ENCODE peak calls at places on chromosomes 13 and 19, in five cellular contexts. One of them, this sample, is unnamed.

GRCh38 chr19:38913958-38914357 is 2.0 kb upstream of the CCER2 start:
- DNase-seq in HFFc6: no peak
- DNase-seq in IMR-90: no peak
- DNase-seq in nephron progenitor cell: no peak
- DNase-seq in AG09319: no peak
- DNase-seq in this sample: no peak

GRCh38 chr19:8334458-8335342 is 8.4 kb downstream of the KANK3 start:
- DNase-seq in IMR-90: peak
- DNase-seq in nephron progenitor cell: peak
- DNase-seq in HFFc6: no peak
- DNase-seq in AG09319: no peak
- DNase-seq in this sample: peak

GRCh38 chr13:40350283-40350992 is 316.0 kb downstream of the FOXO1 start:
- DNase-seq in IMR-90: no peak
- DNase-seq in nephron progenitor cell: no peak
- DNase-seq in AG09319: no peak
- DNase-seq in HFFc6: no peak
- DNase-seq in this sample: peak

GRCh38 chr19:17202249-17202648 is 12.9 kb upstream of the USE1 start:
- DNase-seq in HFFc6: no peak
- DNase-seq in IMR-90: no peak
- DNase-seq in nephron progenitor cell: no peak
- DNase-seq in AG09319: no peak
- DNase-seq in this sample: peak

GRCh38 chr19:16920816-16921529 is 32.2 kb downstream of the F2RL3 start:
- DNase-seq in IMR-90: peak
- DNase-seq in nephron progenitor cell: no peak
- DNase-seq in HFFc6: peak
- DNase-seq in AG09319: no peak
- DNase-seq in this sample: peak

GRCh38 chr13:53174550-53174949 is 145.9 kb downstream of the OLFM4 start:
- DNase-seq in HFFc6: no peak
- DNase-seq in nephron progenitor cell: no peak
- DNase-seq in IMR-90: no peak
- DNase-seq in AG09319: no peak
- DNase-seq in this sample: peak

GRCh38 chr13:33999830-34000605 is 182.1 kb downstream of the RFC3 start:
- DNase-seq in IMR-90: no peak
- DNase-seq in AG09319: no peak
- DNase-seq in HFFc6: no peak
- DNase-seq in nephron progenitor cell: no peak
- DNase-seq in this sample: no peak

GRCh38 chr19:32642771-32643170 is 32.2 kb downstream of the ANKRD27 start:
- DNase-seq in HFFc6: no peak
- DNase-seq in nephron progenitor cell: no peak
- DNase-seq in AG09319: no peak
- DNase-seq in IMR-90: no peak
- DNase-seq in this sample: no peak

GRCh38 chr19:58040751-58041525 is 7.1 kb downstream of the ZSCAN1 start:
- DNase-seq in AG09319: no peak
- DNase-seq in HFFc6: no peak
- DNase-seq in IMR-90: no peak
- DNase-seq in nephron progenitor cell: no peak
- DNase-seq in this sample: no peak

GRCh38 chr19:31348416-31349159 is 648 bp downstream of the TSHZ3 start:
- DNase-seq in IMR-90: no peak
- DNase-seq in nephron progenitor cell: peak
- DNase-seq in AG09319: no peak
- DNase-seq in HFFc6: no peak
- DNase-seq in this sample: no peak

GRCh38 chr13:110103479-110103878 is 203.5 kb downstream of the COL4A1 start:
- DNase-seq in HFFc6: no peak
- DNase-seq in nephron progenitor cell: no peak
- DNase-seq in AG09319: no peak
- DNase-seq in IMR-90: no peak
- DNase-seq in this sample: no peak

GRCh38 chr19:35348909-35349611 is 1.4 kb downstream of the FFAR1 start:
- DNase-seq in nephron progenitor cell: no peak
- DNase-seq in IMR-90: no peak
- DNase-seq in HFFc6: no peak
- DNase-seq in AG09319: no peak
- DNase-seq in this sample: no peak

GRCh38 chr13:50015750-50016149 is 506 bp downstream of the KCNRG start:
- DNase-seq in HFFc6: no peak
- DNase-seq in AG09319: no peak
- DNase-seq in nephron progenitor cell: no peak
- DNase-seq in IMR-90: no peak
- DNase-seq in this sample: no peak

GRCh38 chr19:43438291-43439162 is 23.8 kb downstream of the TEX101 start:
- DNase-seq in AG09319: peak
- DNase-seq in nephron progenitor cell: no peak
- DNase-seq in HFFc6: peak
- DNase-seq in IMR-90: peak
- DNase-seq in this sample: peak

GRCh38 chr19:19530423-19530804 is 1.7 kb downstream of the YJEFN3 start:
- DNase-seq in AG09319: no peak
- DNase-seq in HFFc6: no peak
- DNase-seq in nephron progenitor cell: no peak
- DNase-seq in IMR-90: peak
- DNase-seq in this sample: no peak

GRCh38 chr19:47549341-47549768 is 23.6 kb downstream of the ZNF541 start:
- DNase-seq in HFFc6: no peak
- DNase-seq in AG09319: no peak
- DNase-seq in nephron progenitor cell: no peak
- DNase-seq in IMR-90: no peak
- DNase-seq in this sample: no peak

GRCh38 chr13:109776575-109776974 is 9.8 kb downstream of the IRS2 start:
- DNase-seq in HFFc6: no peak
- DNase-seq in IMR-90: peak
- DNase-seq in AG09319: no peak
- DNase-seq in nephron progenitor cell: no peak
- DNase-seq in this sample: no peak

GRCh38 chr13:57996717-57997116 is 365.2 kb downstream of the PCDH17 start:
- DNase-seq in HFFc6: no peak
- DNase-seq in AG09319: no peak
- DNase-seq in IMR-90: no peak
- DNase-seq in nephron progenitor cell: no peak
- DNase-seq in this sample: peak

GRCh38 chr13:40433577-40433976 is 232.9 kb downstream of the FOXO1 start:
- DNase-seq in nephron progenitor cell: no peak
- DNase-seq in AG09319: no peak
- DNase-seq in IMR-90: no peak
- DNase-seq in HFFc6: no peak
- DNase-seq in this sample: no peak

GRCh38 chr13:36822786-36823185 is 3.8 kb downstream of the RFXAP start:
- DNase-seq in nephron progenitor cell: no peak
- DNase-seq in AG09319: no peak
- DNase-seq in IMR-90: peak
- DNase-seq in HFFc6: no peak
- DNase-seq in this sample: no peak

GRCh38 chr19:44869728-44870470 is 21.2 kb upstream of the TOMM40 start:
- DNase-seq in AG09319: no peak
- DNase-seq in nephron progenitor cell: no peak
- DNase-seq in IMR-90: peak
- DNase-seq in HFFc6: no peak
- DNase-seq in this sample: no peak

GRCh38 chr13:37788346-37788745 is 81.2 kb downstream of the TRPC4 start:
- DNase-seq in AG09319: no peak
- DNase-seq in HFFc6: no peak
- DNase-seq in nephron progenitor cell: no peak
- DNase-seq in IMR-90: no peak
- DNase-seq in this sample: no peak

GRCh38 chr19:54461201-54462071 is 2.1 kb downstream of the LENG9 start:
- DNase-seq in IMR-90: peak
- DNase-seq in nephron progenitor cell: no peak
- DNase-seq in HFFc6: no peak
- DNase-seq in AG09319: no peak
- DNase-seq in this sample: no peak

GRCh38 chr19:34577056-34577455 is 95.5 kb downstream of the WTIP start:
- DNase-seq in IMR-90: no peak
- DNase-seq in HFFc6: no peak
- DNase-seq in AG09319: no peak
- DNase-seq in nephron progenitor cell: no peak
- DNase-seq in this sample: no peak

GRCh38 chr13:46753917-46754316 is 43.0 kb downstream of the ESD start:
- DNase-seq in IMR-90: no peak
- DNase-seq in AG09319: no peak
- DNase-seq in nephron progenitor cell: no peak
- DNase-seq in HFFc6: no peak
- DNase-seq in this sample: no peak

GRCh38 chr13:36718686-36719085 is 44.9 kb downstream of the SERTM1 start:
- DNase-seq in IMR-90: no peak
- DNase-seq in AG09319: no peak
- DNase-seq in HFFc6: no peak
- DNase-seq in nephron progenitor cell: no peak
- DNase-seq in this sample: peak

GRCh38 chr13:73521291-73521626 is 462.5 kb downstream of the KLF5 start:
- DNase-seq in nephron progenitor cell: no peak
- DNase-seq in AG09319: no peak
- DNase-seq in HFFc6: no peak
- DNase-seq in IMR-90: no peak
- DNase-seq in this sample: no peak

GRCh38 chr19:41785653-41786052 is 10.7 kb upstream of the CEACAM3 start:
- DNase-seq in HFFc6: peak
- DNase-seq in AG09319: peak
- DNase-seq in nephron progenitor cell: peak
- DNase-seq in IMR-90: peak
- DNase-seq in this sample: peak

GRCh38 chr13:52892925-52893324 is 44.5 kb upstream of the PCDH8 start:
- DNase-seq in IMR-90: no peak
- DNase-seq in nephron progenitor cell: no peak
- DNase-seq in HFFc6: no peak
- DNase-seq in AG09319: no peak
- DNase-seq in this sample: peak

GRCh38 chr13:20191311-20191901 is 1.3 kb downstream of the GJB2 start:
- DNase-seq in IMR-90: no peak
- DNase-seq in nephron progenitor cell: no peak
- DNase-seq in AG09319: no peak
- DNase-seq in HFFc6: no peak
- DNase-seq in this sample: peak

GRCh38 chr13:20190481-20191310 is 2.0 kb downstream of the GJB2 start:
- DNase-seq in nephron progenitor cell: no peak
- DNase-seq in AG09319: no peak
- DNase-seq in HFFc6: peak
- DNase-seq in IMR-90: peak
- DNase-seq in this sample: peak

GRCh38 chr13:20186771-20187170 is 6.0 kb downstream of the GJB2 start:
- DNase-seq in IMR-90: no peak
- DNase-seq in nephron progenitor cell: no peak
- DNase-seq in HFFc6: no peak
- DNase-seq in AG09319: no peak
- DNase-seq in this sample: no peak

GRCh38 chr13:20191902-20192469 is 752 bp downstream of the GJB2 start:
- DNase-seq in IMR-90: no peak
- DNase-seq in nephron progenitor cell: peak
- DNase-seq in HFFc6: no peak
- DNase-seq in AG09319: no peak
- DNase-seq in this sample: peak

GRCh38 chr13:20188649-20189553 is 3.8 kb downstream of the GJB2 start:
- DNase-seq in nephron progenitor cell: no peak
- DNase-seq in HFFc6: no peak
- DNase-seq in IMR-90: no peak
- DNase-seq in AG09319: no peak
- DNase-seq in this sample: no peak
- TF ChIP-seq CTCF in nephron progenitor cell: peak
- TF ChIP-seq CTCF in HFFc6: peak
- TF ChIP-seq CTCF in IMR-90: peak
- TF ChIP-seq CTCF in AG09319: no peak
- TF ChIP-seq CTCF in this sample: no peak

DNA sequence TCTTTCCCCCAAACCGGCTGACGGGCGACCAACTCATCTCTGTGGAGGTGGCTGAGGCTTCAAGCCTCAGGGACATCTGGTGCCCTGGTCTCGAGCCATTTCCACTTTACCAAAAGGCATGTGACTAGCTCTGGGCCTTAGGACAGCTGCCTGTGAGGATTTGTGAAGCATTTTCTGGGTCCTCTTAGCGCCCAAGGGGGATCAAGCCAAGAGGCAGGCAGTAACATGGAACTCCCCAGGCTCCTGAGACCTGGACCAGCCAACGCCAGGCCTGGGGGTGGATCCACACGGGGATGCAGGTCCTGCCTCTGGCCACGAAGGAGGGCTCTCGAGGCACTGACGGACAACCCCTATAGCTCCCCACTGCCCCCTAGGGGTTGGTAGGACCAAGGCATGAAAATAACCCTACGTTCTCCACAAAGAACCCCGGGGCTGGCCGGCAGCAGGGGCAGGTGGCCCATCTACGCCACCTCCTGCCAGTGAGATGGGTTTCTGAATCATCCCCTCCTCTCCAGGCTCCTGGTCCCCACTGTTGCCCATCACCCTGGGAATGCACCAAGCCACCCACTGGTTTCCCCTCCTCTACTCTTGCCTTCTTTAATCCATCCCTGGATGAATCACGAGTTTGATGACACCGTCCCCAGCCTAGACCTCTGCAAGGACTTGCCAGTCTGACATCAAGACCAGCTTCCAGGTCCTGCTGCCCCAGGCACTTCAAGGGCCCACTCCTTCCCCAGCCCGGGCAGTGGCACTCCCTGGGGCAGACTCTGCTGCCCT is 7.0 kb upstream of the MYDGF start:
- DNase-seq in AG09319: no peak
- DNase-seq in HFFc6: no peak
- DNase-seq in IMR-90: peak
- DNase-seq in nephron progenitor cell: peak
- DNase-seq in this sample: peak
- TF ChIP-seq CTCF in AG09319: peak
- TF ChIP-seq CTCF in HFFc6: peak
- TF ChIP-seq CTCF in IMR-90: peak
- TF ChIP-seq CTCF in nephron progenitor cell: peak
- TF ChIP-seq CTCF in this sample: no peak

GRCh38 chr19:18470153-18470552 is 32.2 kb upstream of the ISYNA1 start:
- DNase-seq in IMR-90: no peak
- DNase-seq in AG09319: no peak
- DNase-seq in nephron progenitor cell: peak
- DNase-seq in HFFc6: no peak
- DNase-seq in this sample: peak
- TF ChIP-seq CTCF in IMR-90: peak
- TF ChIP-seq CTCF in AG09319: peak
- TF ChIP-seq CTCF in nephron progenitor cell: peak
- TF ChIP-seq CTCF in HFFc6: peak
- TF ChIP-seq CTCF in this sample: peak

DNA sequence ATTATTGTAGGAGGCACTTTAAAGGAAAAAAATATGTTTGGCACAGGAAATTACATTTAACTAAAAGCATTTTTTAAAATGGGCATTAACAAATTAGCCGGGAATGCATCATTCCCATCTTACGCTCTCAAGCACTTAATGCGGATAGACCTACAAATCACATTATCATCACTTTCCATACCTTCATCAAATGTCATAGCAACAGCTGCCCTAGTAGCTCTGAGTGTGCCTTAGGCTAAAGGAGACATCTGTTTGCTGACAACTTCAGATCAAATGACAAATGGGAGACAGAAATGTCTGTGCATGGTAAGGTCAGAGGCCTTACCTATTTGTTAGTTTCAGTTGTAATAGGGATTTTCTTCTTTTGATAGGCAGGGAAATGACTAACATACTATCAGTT is 773.2 kb upstream of the SLC10A2 start:
- DNase-seq in IMR-90: no peak
- DNase-seq in nephron progenitor cell: no peak
- DNase-seq in AG09319: no peak
- DNase-seq in HFFc6: no peak
- DNase-seq in this sample: no peak
- TF ChIP-seq CTCF in IMR-90: no peak
- TF ChIP-seq CTCF in nephron progenitor cell: no peak
- TF ChIP-seq CTCF in AG09319: no peak
- TF ChIP-seq CTCF in HFFc6: no peak
- TF ChIP-seq CTCF in this sample: no peak

This sample was measured in MCF 10A.